ENCODE peak calls at places on chromosome 14, in seven cellular contexts. M, R, P, H, V, O and T are unnamed samples.

GRCh38 chr14:32578181-32578580 is 249.1 kb downstream of the AKAP6 start:
- DNase-seq in V (peak), H (no peak), P (no peak), M (no peak), O (no peak), R (no peak), T (no peak)

GRCh38 chr14:93072659-93073365 is 42.9 kb downstream of the ITPK1 start:
- DNase-seq in H (no peak), P (no peak), V (no peak), M (no peak), R (no peak), O (no peak), T (no peak)

GRCh38 chr14:37122288-37122687 is 50.1 kb downstream of the SLC25A21 start:
- DNase-seq in P (no peak), M (no peak), R (peak), H (no peak), V (no peak), O (no peak), T (peak)

GRCh38 chr14:30553311-30553989 is 5.5 kb upstream of the G2E3 start:
- DNase-seq in H (no peak), V (no peak), P (no peak), R (peak), O (no peak), M (no peak), T (peak)

GRCh38 chr14:38079268-38079667 is 128.4 kb upstream of the SSTR1 start:
- DNase-seq in O (peak), P (no peak), M (no peak), H (no peak), R (peak), V (no peak), T (no peak)

GRCh38 chr14:75322746-75323145 is 44.1 kb downstream of the FOS start:
- DNase-seq in P (no peak), R (no peak), V (no peak), M (no peak), H (no peak), O (no peak), T (no peak)

GRCh38 chr14:33812596-33812995 is 138.3 kb downstream of the EGLN3 start:
- DNase-seq in H (no peak), O (no peak), R (no peak), V (no peak), P (no peak), M (no peak), T (no peak)

GRCh38 chr14:95255013-95255412 is 64.7 kb downstream of the CLMN start:
- DNase-seq in O (no peak), H (no peak), R (no peak), M (no peak), P (no peak), V (no peak), T (no peak)

GRCh38 chr14:32419429-32419828 is 90.3 kb downstream of the AKAP6 start:
- DNase-seq in H (no peak), M (no peak), V (no peak), O (no peak), R (no peak), P (no peak), T (no peak)

GRCh38 chr14:105087308-105087962 is 22.2 kb upstream of the GPR132 start:
- DNase-seq in M (no peak), V (peak), H (peak), R (peak), P (no peak), O (no peak), T (peak)

GRCh38 chr14:92004062-92004461 is 35.8 kb downstream of the TRIP11 start:
- DNase-seq in H (no peak), R (no peak), V (no peak), M (no peak), O (no peak), P (no peak), T (no peak)

GRCh38 chr14:92513966-92514843 is 624 bp downstream of the RIN3 start:
- DNase-seq in R (peak), M (no peak), P (peak), H (no peak), O (no peak), V (peak), T (peak)

GRCh38 chr14:103128631-103129300 is 5.5 kb downstream of the TNFAIP2 start:
- DNase-seq in P (no peak), R (no peak), V (no peak), O (no peak), H (no peak), M (no peak), T (no peak)

GRCh38 chr14:47485421-47485820 is 190.0 kb downstream of the MDGA2 start:
- DNase-seq in V (no peak), H (no peak), R (no peak), O (no peak), P (no peak), M (no peak), T (no peak)